ENCODE peak calls at places on chromosomes 2 and 18, in five cellular contexts. Z is OCI-LY7; F is CD8-positive, alpha-beta T cell; O is RWPE2; X is heart right ventricle. M is an unnamed sample.

GRCh38 chr2:21010813-21011439 is 32.9 kb downstream of the APOB start:
- DNase-seq in Z (no peak), F (no peak), O (no peak), X (no peak), M (no peak)

GRCh38 chr2:70616168-70616694 is 62.6 kb upstream of the TGFA start:
- DNase-seq in Z (no peak), F (no peak), O (peak; percentile 86), X (no peak), M (no peak)

GRCh38 chr18:63267990-63268721 is 51.4 kb downstream of the BCL2 start:
- DNase-seq in Z (no peak), F (no peak), O (no peak), X (no peak), M (no peak)

GRCh38 chr2:22221006-22221405 is 1097.2 kb downstream of the TDRD15 start:
- DNase-seq in Z (no peak), F (no peak), O (no peak), X (no peak), M (no peak)

GRCh38 chr2:234496442-234496834 is 443 bp downstream of the ARL4C start:
- DNase-seq in Z (peak; percentile 77), F (peak; percentile 31), O (no peak), X (peak; percentile 26), M (peak; percentile 79)

GRCh38 chr18:45688834-45689233 is 35.1 kb upstream of the SLC14A1 start:
- DNase-seq in Z (no peak), F (peak; percentile 19), O (no peak), X (no peak), M (no peak)

GRCh38 chr18:79962311-79962710 is 2.1 kb upstream of the HSBP1L1 start:
- DNase-seq in Z (no peak), F (no peak), O (no peak), X (no peak), M (no peak)

GRCh38 chr18:23950644-23951043 is 63.9 kb upstream of the TTC39C start:
- DNase-seq in Z (no peak), F (no peak), O (no peak), X (no peak), M (no peak)

GRCh38 chr2:184628051-184628450 is 29.7 kb downstream of the ZNF804A start:
- DNase-seq in Z (no peak), F (no peak), O (no peak), X (no peak), M (no peak)

GRCh38 chr18:34740724-34741123 is 30.6 kb downstream of the DTNA start:
- DNase-seq in Z (no peak), F (no peak), O (no peak), X (no peak), M (no peak)

GRCh38 chr2:102480273-102480672 is 7.2 kb downstream of the SLC9A4 start:
- DNase-seq in Z (no peak), F (no peak), O (no peak), X (no peak), M (no peak)

GRCh38 chr2:227052879-227053278 is 111.1 kb downstream of the COL4A4 start:
- DNase-seq in Z (no peak), F (no peak), O (no peak), X (no peak), M (no peak)

GRCh38 chr2:145687445-145688104 is 1167.7 kb upstream of the ZEB2 start:
- DNase-seq in Z (peak; percentile 4), F (no peak), O (no peak), X (no peak), M (no peak)

GRCh38 chr18:75350440-75350839 is 77.1 kb downstream of the SMIM21 start:
- DNase-seq in Z (no peak), F (no peak), O (no peak), X (no peak), M (no peak)

GRCh38 chr2:223590964-223591363 is 11.2 kb downstream of the SCG2 start:
- DNase-seq in Z (no peak), F (no peak), O (no peak), X (no peak), M (no peak)

GRCh38 chr2:18045230-18045629 is 166.8 kb downstream of the KCNS3 start:
- DNase-seq in Z (no peak), F (no peak), O (no peak), X (no peak), M (no peak)

GRCh38 chr18:39636931-39637330 is 2071.3 kb upstream of the CELF4 start:
- DNase-seq in Z (no peak), F (no peak), O (no peak), X (no peak), M (no peak)

GRCh38 chr18:39635192-39635591 is 2069.6 kb upstream of the CELF4 start:
- DNase-seq in Z (no peak), F (no peak), O (no peak), X (no peak), M (no peak)

GRCh38 chr18:39635966-39636365 is 2070.4 kb upstream of the CELF4 start:
- DNase-seq in Z (no peak), F (no peak), O (no peak), X (no peak), M (no peak)
- H3K36me3 ChIP-seq in Z (no peaks in the 10 kb centered on the region), F (no peaks in the 10 kb centered on the region), O (no peaks in the 10 kb centered on the region), X (no peaks in the 10 kb centered on the region), M (no peaks in the 10 kb centered on the region)

DNA sequence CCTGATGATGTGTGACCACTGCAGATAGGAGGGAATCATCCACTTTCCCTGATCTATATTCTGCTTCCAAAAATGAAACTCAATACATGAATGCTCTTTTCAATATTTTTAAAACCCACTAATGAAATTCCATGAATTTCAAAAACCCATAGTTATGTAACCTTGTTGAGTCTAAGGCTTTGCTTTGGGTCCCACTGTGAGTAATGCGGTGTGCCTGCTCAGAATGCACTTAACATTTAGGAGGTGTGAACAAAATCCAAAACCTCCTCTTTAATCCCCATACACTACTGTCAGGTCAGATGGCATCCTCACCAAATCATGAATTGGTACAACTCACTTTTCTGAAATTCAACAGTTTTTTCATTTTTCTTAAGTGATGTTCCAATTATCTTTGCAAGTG is 50.4 kb downstream of the CCDC93 start:
- DNase-seq in Z (no peak), F (no peak), O (no peak), X (no peak), M (no peak)
- H3K36me3 ChIP-seq in Z (peaks cover 65% of the 10 kb centered on the region), F (peaks cover 21% of the 10 kb centered on the region), O (peaks cover 76% of the 10 kb centered on the region), X (peaks cover 100% of the 10 kb centered on the region), M (peaks cover 46% of the 10 kb centered on the region)

GRCh38 chr2:169658877-169659276 is 35.3 kb downstream of the CFAP210 start:
- DNase-seq in Z (no peak), F (no peak), O (no peak), X (no peak), M (no peak)
- H3K36me3 ChIP-seq in Z (no peaks in the 10 kb centered on the region), F (no peaks in the 10 kb centered on the region), O (no peaks in the 10 kb centered on the region), X (no peaks in the 10 kb centered on the region), M (no peaks in the 10 kb centered on the region)

GRCh38 chr2:61184263-61184662 is 22.3 kb downstream of the C2orf74 start:
- DNase-seq in Z (no peak), F (no peak), O (no peak), X (no peak), M (no peak)

GRCh38 chr2:61183815-61184214 is 21.8 kb downstream of the C2orf74 start:
- DNase-seq in Z (no peak), F (no peak), O (no peak), X (no peak), M (no peak)

GRCh38 chr2:61182059-61182383 is 20.0 kb downstream of the C2orf74 start:
- DNase-seq in Z (no peak), F (no peak), O (no peak), X (no peak), M (no peak)

GRCh38 chr2:61187069-61187468 is 25.1 kb downstream of the C2orf74 start:
- DNase-seq in Z (no peak), F (no peak), O (no peak), X (no peak), M (no peak)

GRCh38 chr2:61185329-61185728 is 23.3 kb downstream of the C2orf74 start:
- DNase-seq in Z (no peak), F (no peak), O (no peak), X (no peak), M (no peak)
- H3K36me3 ChIP-seq in Z (peaks cover 98% of the 10 kb centered on the region), F (peaks cover 70% of the 10 kb centered on the region), O (peaks cover 98% of the 10 kb centered on the region), X (peaks cover 100% of the 10 kb centered on the region), M (peaks cover 95% of the 10 kb centered on the region)